ENCODE peak calls at places on chromosomes 12 and 14, in five cellular contexts. One of them, this sample, is unnamed.

GRCh38 chr12:124762791-124763593 is 100.7 kb downstream of the SCARB1 start:
- DNase-seq in tibial artery: no peak
- DNase-seq in fibroblast of pulmonary artery: no peak
- DNase-seq in neural progenitor cell: no peak
- DNase-seq in AG10803: peak; percentile 39
- DNase-seq in this sample: no peak

GRCh38 chr12:28759334-28759733 is 389.7 kb upstream of the FAR2 start:
- DNase-seq in tibial artery: no peak
- DNase-seq in fibroblast of pulmonary artery: peak; percentile 17
- DNase-seq in neural progenitor cell: peak; percentile 49
- DNase-seq in AG10803: peak; percentile 12
- DNase-seq in this sample: peak; percentile 79

GRCh38 chr12:38919191-38919590 is 13.8 kb upstream of the CPNE8 start:
- DNase-seq in tibial artery: no peak
- DNase-seq in fibroblast of pulmonary artery: no peak
- DNase-seq in neural progenitor cell: no peak
- DNase-seq in AG10803: no peak
- DNase-seq in this sample: no peak

GRCh38 chr12:127819066-127819465 is 447.9 kb upstream of the TMEM132C start:
- DNase-seq in tibial artery: no peak
- DNase-seq in fibroblast of pulmonary artery: no peak
- DNase-seq in neural progenitor cell: no peak
- DNase-seq in AG10803: peak; percentile 79
- DNase-seq in this sample: no peak

GRCh38 chr12:76018111-76018510 is 13.5 kb downstream of the PHLDA1 start:
- DNase-seq in tibial artery: no peak
- DNase-seq in fibroblast of pulmonary artery: peak; percentile 66
- DNase-seq in neural progenitor cell: peak; percentile 30
- DNase-seq in AG10803: peak; percentile 61
- DNase-seq in this sample: peak; percentile 48

GRCh38 chr12:130044991-130045621 is 117.2 kb upstream of the FZD10 start:
- DNase-seq in tibial artery: no peak
- DNase-seq in fibroblast of pulmonary artery: no peak
- DNase-seq in neural progenitor cell: peak; percentile 69
- DNase-seq in AG10803: no peak
- DNase-seq in this sample: no peak

GRCh38 chr12:15996254-15996653 is 85.1 kb downstream of the DERA start:
- DNase-seq in tibial artery: no peak
- DNase-seq in fibroblast of pulmonary artery: peak; percentile 60
- DNase-seq in neural progenitor cell: no peak
- DNase-seq in AG10803: peak; percentile 81
- DNase-seq in this sample: peak; percentile 64

GRCh38 chr14:33465952-33466700 is 484.7 kb downstream of the EGLN3 start:
- DNase-seq in tibial artery: no peak
- DNase-seq in fibroblast of pulmonary artery: peak; percentile 24
- DNase-seq in neural progenitor cell: no peak
- DNase-seq in AG10803: no peak
- DNase-seq in this sample: no peak

GRCh38 chr12:48910196-48910595 is 15.1 kb downstream of the FKBP11 start:
- DNase-seq in tibial artery: no peak
- DNase-seq in fibroblast of pulmonary artery: no peak
- DNase-seq in neural progenitor cell: no peak
- DNase-seq in AG10803: no peak
- DNase-seq in this sample: no peak

GRCh38 chr12:79055926-79056674 is 191.5 kb downstream of the SYT1 start:
- DNase-seq in tibial artery: no peak
- DNase-seq in fibroblast of pulmonary artery: peak; percentile 84
- DNase-seq in neural progenitor cell: no peak
- DNase-seq in AG10803: no peak
- DNase-seq in this sample: peak; percentile 79

GRCh38 chr14:51291016-51291415 is 51.0 kb downstream of the TMX1 start:
- DNase-seq in tibial artery: no peak
- DNase-seq in fibroblast of pulmonary artery: no peak
- DNase-seq in neural progenitor cell: no peak
- DNase-seq in AG10803: no peak
- DNase-seq in this sample: no peak

GRCh38 chr12:63915105-63915830 is 70.8 kb downstream of the SRGAP1 start:
- DNase-seq in tibial artery: no peak
- DNase-seq in fibroblast of pulmonary artery: peak; percentile 73
- DNase-seq in neural progenitor cell: no peak
- DNase-seq in AG10803: peak; percentile 87
- DNase-seq in this sample: no peak

GRCh38 chr14:75542585-75543091 is 20.4 kb downstream of the BATF start:
- DNase-seq in tibial artery: peak; percentile 79
- DNase-seq in fibroblast of pulmonary artery: peak; percentile 85
- DNase-seq in neural progenitor cell: no peak
- DNase-seq in AG10803: peak; percentile 12
- DNase-seq in this sample: peak; percentile 43

This sample was measured in foreskin fibroblast.